ENCODE peak calls at places on chromosomes 1 and 21, in five cellular contexts. One of them, this sample, is unnamed.
A peak's percentile ranks its signal among the peaks of the same experiment; 100 is the strongest.

GRCh38 chr21:42574234-42575027 is 60.8 kb downstream of the SLC37A1 start:
- DNase-seq in sigmoid colon: peak; percentile 53
- DNase-seq in Peyer's patch: peak; percentile 15
- DNase-seq in heart right ventricle: no peak
- DNase-seq in psoas muscle: no peak
- DNase-seq in this sample: no peak

GRCh38 chr1:204961765-204962419 is 81.1 kb upstream of the CNTN2 start:
- DNase-seq in Peyer's patch: no peak
- DNase-seq in heart right ventricle: no peak
- DNase-seq in psoas muscle: no peak
- DNase-seq in sigmoid colon: no peak
- DNase-seq in this sample: no peak

GRCh38 chr1:55305735-55306134 is 90.6 kb upstream of the USP24 start:
- DNase-seq in Peyer's patch: no peak
- DNase-seq in sigmoid colon: no peak
- DNase-seq in heart right ventricle: no peak
- DNase-seq in psoas muscle: no peak
- DNase-seq in this sample: no peak

GRCh38 chr1:116986531-116987255 is 14.9 kb upstream of the CD101 start:
- DNase-seq in psoas muscle: no peak
- DNase-seq in Peyer's patch: no peak
- DNase-seq in sigmoid colon: no peak
- DNase-seq in heart right ventricle: no peak
- DNase-seq in this sample: no peak

GRCh38 chr1:175514309-175515001 is 228.9 kb downstream of the TNR start:
- DNase-seq in psoas muscle: no peak
- DNase-seq in sigmoid colon: no peak
- DNase-seq in heart right ventricle: peak; percentile 18
- DNase-seq in Peyer's patch: peak; percentile 64
- DNase-seq in this sample: no peak

GRCh38 chr1:201374376-201374775 is 3.1 kb downstream of the TNNT2 start:
- DNase-seq in heart right ventricle: no peak
- DNase-seq in Peyer's patch: no peak
- DNase-seq in psoas muscle: no peak
- DNase-seq in sigmoid colon: no peak
- DNase-seq in this sample: no peak

GRCh38 chr1:247118946-247119446 is 14.8 kb upstream of the ZNF669 start:
- DNase-seq in psoas muscle: no peak
- DNase-seq in sigmoid colon: no peak
- DNase-seq in Peyer's patch: no peak
- DNase-seq in heart right ventricle: no peak
- DNase-seq in this sample: no peak

GRCh38 chr1:1001057-1001630 is 1.2 kb upstream of the HES4 start:
- DNase-seq in psoas muscle: peak; percentile 20
- DNase-seq in Peyer's patch: no peak
- DNase-seq in heart right ventricle: peak; percentile 20
- DNase-seq in sigmoid colon: peak; percentile 73
- DNase-seq in this sample: no peak

GRCh38 chr1:43505077-43505780 is 25.5 kb upstream of the PTPRF start:
- DNase-seq in Peyer's patch: no peak
- DNase-seq in heart right ventricle: no peak
- DNase-seq in sigmoid colon: no peak
- DNase-seq in psoas muscle: no peak
- DNase-seq in this sample: no peak

GRCh38 chr21:45554477-45555175 is 12.4 kb upstream of the SLC19A1 start:
- DNase-seq in heart right ventricle: peak; percentile 73
- DNase-seq in sigmoid colon: peak; percentile 91
- DNase-seq in psoas muscle: peak; percentile 81
- DNase-seq in Peyer's patch: peak; percentile 82
- DNase-seq in this sample: peak; percentile 72

DNA sequence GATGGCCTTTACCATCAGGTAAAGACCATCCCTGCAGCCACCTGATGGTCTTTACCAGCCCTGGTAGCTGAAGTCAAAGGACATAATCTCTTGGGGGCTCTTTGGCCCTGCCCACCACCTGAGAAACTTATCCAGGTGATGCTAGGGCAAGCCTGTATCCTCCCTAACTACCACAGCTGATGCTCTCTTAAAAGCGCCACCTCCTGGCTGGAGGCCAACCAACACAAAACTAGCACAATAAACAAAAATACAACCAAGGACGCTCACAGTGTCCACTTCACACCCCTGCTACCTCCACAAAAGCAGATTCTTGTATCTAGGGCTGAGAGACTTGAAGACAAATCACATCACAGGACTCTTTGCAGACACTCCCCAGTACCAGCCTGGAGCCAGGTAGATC is 357.1 kb upstream of the POU3F1 start:
- DNase-seq in psoas muscle: no peak
- DNase-seq in Peyer's patch: no peak
- DNase-seq in sigmoid colon: no peak
- DNase-seq in heart right ventricle: no peak
- DNase-seq in this sample: no peak
- TF ChIP-seq CTCF in psoas muscle: no peak
- TF ChIP-seq CTCF in Peyer's patch: no peak
- TF ChIP-seq CTCF in sigmoid colon: no peak
- TF ChIP-seq CTCF in heart right ventricle: no peak
- TF ChIP-seq CTCF in this sample: no peak

GRCh38 chr1:109255673-109256072 is 6.3 kb downstream of the CELSR2 start:
- DNase-seq in Peyer's patch: no peak
- DNase-seq in sigmoid colon: no peak
- DNase-seq in heart right ventricle: no peak
- DNase-seq in psoas muscle: no peak
- DNase-seq in this sample: peak; percentile 29
- TF ChIP-seq CTCF in Peyer's patch: no peak
- TF ChIP-seq CTCF in sigmoid colon: no peak
- TF ChIP-seq CTCF in heart right ventricle: no peak
- TF ChIP-seq CTCF in psoas muscle: no peak
- TF ChIP-seq CTCF in this sample: no peak

DNA sequence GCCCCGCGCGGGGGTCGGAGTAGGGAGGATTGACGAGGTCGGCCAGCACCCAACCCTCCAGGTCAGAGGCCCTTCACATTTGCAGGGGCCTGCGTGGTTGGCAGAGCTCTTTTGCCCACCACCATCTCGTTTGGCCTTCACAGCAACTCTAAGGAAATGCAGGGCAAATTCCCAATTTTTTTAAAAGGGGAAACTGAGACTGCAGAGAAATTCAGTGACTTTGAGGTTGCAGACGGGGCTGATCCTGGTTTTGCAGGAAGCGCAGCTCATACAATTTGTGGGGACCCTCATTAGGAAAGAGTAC is 430 bp upstream of the ACBD3 start:
- DNase-seq in heart right ventricle: no peak
- DNase-seq in sigmoid colon: no peak
- DNase-seq in Peyer's patch: no peak
- DNase-seq in psoas muscle: no peak
- DNase-seq in this sample: no peak
- TF ChIP-seq CTCF in heart right ventricle: no peak
- TF ChIP-seq CTCF in sigmoid colon: peak; percentile 43
- TF ChIP-seq CTCF in Peyer's patch: no peak
- TF ChIP-seq CTCF in psoas muscle: no peak
- TF ChIP-seq CTCF in this sample: no peak

GRCh38 chr1:3614755-3615742 is 3.7 kb upstream of the MEGF6 start:
- DNase-seq in heart right ventricle: no peak
- DNase-seq in sigmoid colon: no peak
- DNase-seq in psoas muscle: no peak
- DNase-seq in Peyer's patch: no peak
- DNase-seq in this sample: no peak
- TF ChIP-seq CTCF in heart right ventricle: peak; percentile 59
- TF ChIP-seq CTCF in sigmoid colon: no peak
- TF ChIP-seq CTCF in psoas muscle: peak; percentile 37
- TF ChIP-seq CTCF in Peyer's patch: peak; percentile 28
- TF ChIP-seq CTCF in this sample: peak; percentile 69

DNA sequence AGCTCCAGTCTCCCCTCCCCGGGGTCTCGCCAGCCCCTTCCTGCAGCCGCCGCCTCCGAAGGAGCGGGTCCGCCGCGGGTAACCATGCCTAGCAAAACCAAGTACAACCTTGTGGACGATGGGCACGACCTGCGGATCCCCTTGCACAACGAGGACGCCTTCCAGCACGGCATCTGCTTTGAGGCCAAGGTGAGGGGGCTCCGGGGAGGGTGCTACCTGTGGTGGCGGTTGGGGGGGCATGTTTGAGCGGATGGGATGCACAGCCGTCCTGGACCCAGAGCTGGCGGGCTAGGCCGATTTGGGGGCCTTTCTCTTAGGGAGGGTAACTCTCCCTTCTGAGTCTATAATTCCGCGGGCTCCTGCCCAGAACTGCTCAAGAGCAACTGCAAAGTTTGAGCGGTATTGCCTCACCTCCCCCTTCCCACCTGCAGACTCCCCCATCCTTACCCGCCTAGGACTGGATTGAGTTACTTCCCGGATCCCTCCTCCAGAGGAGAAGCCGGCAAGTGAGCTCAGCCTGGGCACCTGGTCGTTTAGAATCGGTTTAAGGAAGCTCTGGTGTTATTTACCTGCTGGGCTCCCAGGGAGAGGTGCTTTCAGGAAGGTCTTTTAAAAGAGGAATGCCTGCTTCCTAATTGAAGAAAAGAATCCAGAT is 730 bp downstream of the NOS1AP start:
- DNase-seq in Peyer's patch: no peak
- DNase-seq in sigmoid colon: peak; percentile 66
- DNase-seq in heart right ventricle: no peak
- DNase-seq in psoas muscle: no peak
- DNase-seq in this sample: no peak
- TF ChIP-seq CTCF in Peyer's patch: no peak
- TF ChIP-seq CTCF in sigmoid colon: no peak
- TF ChIP-seq CTCF in heart right ventricle: no peak
- TF ChIP-seq CTCF in psoas muscle: no peak
- TF ChIP-seq CTCF in this sample: no peak

GRCh38 chr1:21779613-21780521 is 3.1 kb downstream of the USP48 start:
- DNase-seq in sigmoid colon: no peak
- DNase-seq in Peyer's patch: no peak
- DNase-seq in heart right ventricle: no peak
- DNase-seq in psoas muscle: no peak
- DNase-seq in this sample: no peak

GRCh38 chr1:21783679-21784603 is 992 bp upstream of the USP48 start:
- DNase-seq in sigmoid colon: no peak
- DNase-seq in Peyer's patch: no peak
- DNase-seq in heart right ventricle: no peak
- DNase-seq in psoas muscle: peak; percentile 17
- DNase-seq in this sample: no peak

GRCh38 chr1:21778405-21778727 is 4.6 kb downstream of the USP48 start:
- DNase-seq in sigmoid colon: no peak
- DNase-seq in psoas muscle: no peak
- DNase-seq in heart right ventricle: no peak
- DNase-seq in Peyer's patch: no peak
- DNase-seq in this sample: no peak

GRCh38 chr1:21782868-21783678 is at the start of gene USP48:
- DNase-seq in psoas muscle: peak; percentile 97
- DNase-seq in sigmoid colon: peak; percentile 98
- DNase-seq in Peyer's patch: peak; percentile 97
- DNase-seq in heart right ventricle: peak; percentile 98
- DNase-seq in this sample: peak; percentile 95

GRCh38 chr1:21781971-21782867 is 730 bp downstream of the USP48 start:
- DNase-seq in heart right ventricle: peak; percentile 39
- DNase-seq in psoas muscle: no peak
- DNase-seq in sigmoid colon: peak; percentile 28
- DNase-seq in Peyer's patch: peak; percentile 59
- DNase-seq in this sample: peak; percentile 61
- TF ChIP-seq CTCF in heart right ventricle: peak; percentile 42
- TF ChIP-seq CTCF in psoas muscle: peak; percentile 3
- TF ChIP-seq CTCF in sigmoid colon: no peak
- TF ChIP-seq CTCF in Peyer's patch: no peak
- TF ChIP-seq CTCF in this sample: peak; percentile 46

GRCh38 chr1:90434460-90434859 is 282.6 kb downstream of the BARHL2 start:
- DNase-seq in Peyer's patch: no peak
- DNase-seq in heart right ventricle: no peak
- DNase-seq in sigmoid colon: no peak
- DNase-seq in psoas muscle: no peak
- DNase-seq in this sample: no peak
- TF ChIP-seq CTCF in Peyer's patch: no peak
- TF ChIP-seq CTCF in heart right ventricle: no peak
- TF ChIP-seq CTCF in sigmoid colon: no peak
- TF ChIP-seq CTCF in psoas muscle: no peak
- TF ChIP-seq CTCF in this sample: no peak

This sample was measured in CD14-positive monocyte.